ENCODE peak calls at places on chromosomes 7 and 10, in nine cellular contexts. One of them, this sample, is unnamed.

GRCh38 chr10:14751576-14752330 is 22.9 kb downstream of the FAM107B start:
- DNase-seq in CD4-positive, alpha-beta T cell: no peak
- DNase-seq in uterus: peak; percentile 70
- DNase-seq in left ventricle myocardium inferior: peak; percentile 64
- DNase-seq in memory B cell: peak; percentile 37
- DNase-seq in AG20443: peak; percentile 80
- DNase-seq in stromal cell of bone marrow: peak; percentile 72
- DNase-seq in iPS-NIHi11: peak; percentile 33
- DNase-seq in hepatocyte: peak; percentile 34
- DNase-seq in this sample: no peak

GRCh38 chr7:12685550-12685949 is 1.9 kb upstream of the ARL4A start:
- DNase-seq in CD4-positive, alpha-beta T cell: peak; percentile 28
- DNase-seq in uterus: peak; percentile 25
- DNase-seq in left ventricle myocardium inferior: no peak
- DNase-seq in memory B cell: peak; percentile 22
- DNase-seq in AG20443: peak; percentile 68
- DNase-seq in stromal cell of bone marrow: peak; percentile 40
- DNase-seq in iPS-NIHi11: peak; percentile 21
- DNase-seq in hepatocyte: peak; percentile 53
- DNase-seq in this sample: no peak

GRCh38 chr7:50317697-50318640 is 13.5 kb downstream of the IKZF1 start:
- DNase-seq in CD4-positive, alpha-beta T cell: peak; percentile 61
- DNase-seq in uterus: no peak
- DNase-seq in left ventricle myocardium inferior: no peak
- DNase-seq in memory B cell: no peak
- DNase-seq in AG20443: no peak
- DNase-seq in stromal cell of bone marrow: no peak
- DNase-seq in iPS-NIHi11: no peak
- DNase-seq in hepatocyte: no peak
- DNase-seq in this sample: no peak

GRCh38 chr7:26201261-26202018 is at the start of gene CBX3:
- DNase-seq in CD4-positive, alpha-beta T cell: peak; percentile 86
- DNase-seq in uterus: peak; percentile 90
- DNase-seq in left ventricle myocardium inferior: peak; percentile 91
- DNase-seq in memory B cell: peak; percentile 90
- DNase-seq in AG20443: peak; percentile 95
- DNase-seq in stromal cell of bone marrow: peak; percentile 45
- DNase-seq in iPS-NIHi11: peak; percentile 88
- DNase-seq in hepatocyte: peak; percentile 94
- DNase-seq in this sample: no peak

GRCh38 chr7:741850-742249 is 14.8 kb upstream of the PRKAR1B start:
- DNase-seq in CD4-positive, alpha-beta T cell: no peak
- DNase-seq in uterus: no peak
- DNase-seq in left ventricle myocardium inferior: no peak
- DNase-seq in memory B cell: no peak
- DNase-seq in AG20443: no peak
- DNase-seq in stromal cell of bone marrow: no peak
- DNase-seq in iPS-NIHi11: no peak
- DNase-seq in hepatocyte: no peak
- DNase-seq in this sample: no peak

GRCh38 chr10:115866174-115866573 is 406.8 kb downstream of the GFRA1 start:
- DNase-seq in CD4-positive, alpha-beta T cell: no peak
- DNase-seq in uterus: no peak
- DNase-seq in left ventricle myocardium inferior: no peak
- DNase-seq in memory B cell: no peak
- DNase-seq in AG20443: no peak
- DNase-seq in stromal cell of bone marrow: no peak
- DNase-seq in iPS-NIHi11: no peak
- DNase-seq in hepatocyte: no peak
- DNase-seq in this sample: no peak

GRCh38 chr7:1559626-1560590 is 3.9 kb upstream of the TMEM184A start:
- DNase-seq in CD4-positive, alpha-beta T cell: no peak
- DNase-seq in uterus: no peak
- DNase-seq in left ventricle myocardium inferior: no peak
- DNase-seq in memory B cell: no peak
- DNase-seq in AG20443: no peak
- DNase-seq in stromal cell of bone marrow: no peak
- DNase-seq in iPS-NIHi11: no peak
- DNase-seq in hepatocyte: no peak
- DNase-seq in this sample: no peak

GRCh38 chr10:113711142-113711541 is 31.4 kb downstream of the CASP7 start:
- DNase-seq in CD4-positive, alpha-beta T cell: no peak
- DNase-seq in uterus: no peak
- DNase-seq in left ventricle myocardium inferior: no peak
- DNase-seq in memory B cell: no peak
- DNase-seq in AG20443: no peak
- DNase-seq in stromal cell of bone marrow: no peak
- DNase-seq in iPS-NIHi11: no peak
- DNase-seq in hepatocyte: no peak
- DNase-seq in this sample: no peak

GRCh38 chr7:52764502-52765169 is 270.8 kb upstream of the POM121L12 start:
- DNase-seq in CD4-positive, alpha-beta T cell: no peak
- DNase-seq in uterus: no peak
- DNase-seq in left ventricle myocardium inferior: no peak
- DNase-seq in memory B cell: no peak
- DNase-seq in AG20443: no peak
- DNase-seq in stromal cell of bone marrow: no peak
- DNase-seq in iPS-NIHi11: no peak
- DNase-seq in hepatocyte: no peak
- DNase-seq in this sample: peak; percentile 49

GRCh38 chr10:60781678-60782077 is 3.4 kb downstream of the CDK1 start:
- DNase-seq in CD4-positive, alpha-beta T cell: no peak
- DNase-seq in uterus: no peak
- DNase-seq in left ventricle myocardium inferior: no peak
- DNase-seq in memory B cell: no peak
- DNase-seq in AG20443: no peak
- DNase-seq in stromal cell of bone marrow: no peak
- DNase-seq in iPS-NIHi11: no peak
- DNase-seq in hepatocyte: no peak
- DNase-seq in this sample: no peak

This sample was measured in epithelial cell of proximal tubule.